ENCODE peak calls at places on chromosomes 6 and 20, in eight cellular contexts. C is mucosa of descending colon, G is heart left ventricle, A is left lung, S is heart right ventricle, Z is HCT116, P is body of pancreas, T is lower lobe of right lung. Y is an unnamed sample.

GRCh38 chr6:7194657-7195056 is 86.9 kb downstream of the RREB1 start:
- ATAC-seq in P (no peak), G (no peak), S (no peak), A (no peak), C (peak; percentile 54), Z (no peak), T (no peak), Y (no peak)

GRCh38 chr6:95768539-95768938 is 191.2 kb downstream of the MANEA start:
- ATAC-seq in G (no peak), A (no peak), T (no peak), P (no peak), C (no peak), S (no peak), Z (peak; percentile 30), Y (no peak)

GRCh38 chr6:2448826-2449571 is 203.6 kb upstream of the GMDS start:
- ATAC-seq in A (peak; percentile 94), G (no peak), S (no peak), P (no peak), C (peak; percentile 83), T (peak; percentile 56), Z (peak; percentile 89), Y (no peak)

GRCh38 chr6:88662653-88663174 is 300.7 kb downstream of the RNGTT start:
- ATAC-seq in T (no peak), A (no peak), P (no peak), G (no peak), C (no peak), S (no peak), Z (peak; percentile 20), Y (no peak)

GRCh38 chr6:75217203-75217602 is 11.3 kb upstream of the COL12A1 start:
- ATAC-seq in P (peak; percentile 55), G (peak; percentile 48), Z (peak; percentile 27), T (no peak), S (peak; percentile 55), A (peak; percentile 23), C (peak; percentile 76), Y (peak; percentile 79)

GRCh38 chr6:118641042-118641441 is 10.3 kb downstream of the CEP85L start:
- ATAC-seq in S (no peak), P (no peak), C (no peak), A (no peak), Z (no peak), G (no peak), T (no peak), Y (no peak)

GRCh38 chr6:130482645-130483390 is 117.0 kb downstream of the TMEM200A start:
- ATAC-seq in Z (no peak), A (no peak), T (no peak), P (no peak), G (no peak), C (no peak), S (no peak), Y (no peak)

GRCh38 chr20:33273117-33273851 is 9.7 kb upstream of the BPIFB1 start:
- ATAC-seq in G (no peak), C (no peak), S (no peak), T (no peak), P (no peak), Z (no peak), A (peak; percentile 50), Y (no peak)

GRCh38 chr20:19692685-19693119 is 65.4 kb upstream of the RIN2 start:
- ATAC-seq in G (no peak), A (peak; percentile 78), P (peak; percentile 50), C (peak; percentile 67), T (peak; percentile 34), S (peak; percentile 39), Z (peak; percentile 66), Y (no peak)

GRCh38 chr20:50727792-50728485 is 3.4 kb upstream of the PARD6B start:
- ATAC-seq in Z (no peak), S (no peak), T (no peak), P (peak; percentile 23), G (no peak), A (peak; percentile 14), C (no peak), Y (no peak)

GRCh38 chr6:149087898-149088297 is 229.6 kb upstream of the TAB2 start:
- ATAC-seq in T (no peak), G (no peak), C (no peak), S (no peak), A (peak; percentile 69), Z (no peak), P (no peak), Y (no peak)

GRCh38 chr6:113732384-113732966 is 124.7 kb upstream of the MARCKS start:
- ATAC-seq in P (peak; percentile 88), S (peak; percentile 97), T (peak; percentile 49), Z (no peak), A (peak; percentile 31), G (peak; percentile 94), C (peak; percentile 83), Y (peak; percentile 68)

GRCh38 chr6:158596861-158597260 is 37.0 kb downstream of the TMEM181 start:
- ATAC-seq in A (no peak), G (no peak), P (no peak), Z (no peak), T (no peak), S (no peak), C (no peak), Y (no peak)

GRCh38 chr6:158597565-158597964 is 37.7 kb downstream of the TMEM181 start:
- ATAC-seq in Z (no peak), A (no peak), G (no peak), P (no peak), S (no peak), T (no peak), C (no peak), Y (no peak)

GRCh38 chr6:158591134-158591809 is 31.4 kb downstream of the TMEM181 start:
- ATAC-seq in G (no peak), S (no peak), Z (no peak), P (no peak), C (no peak), A (no peak), T (no peak), Y (no peak)

GRCh38 chr6:158595223-158595622 is 35.3 kb downstream of the TMEM181 start:
- ATAC-seq in P (no peak), C (no peak), G (no peak), A (no peak), T (no peak), Z (peak; percentile 55), S (no peak), Y (no peak)

DNA sequence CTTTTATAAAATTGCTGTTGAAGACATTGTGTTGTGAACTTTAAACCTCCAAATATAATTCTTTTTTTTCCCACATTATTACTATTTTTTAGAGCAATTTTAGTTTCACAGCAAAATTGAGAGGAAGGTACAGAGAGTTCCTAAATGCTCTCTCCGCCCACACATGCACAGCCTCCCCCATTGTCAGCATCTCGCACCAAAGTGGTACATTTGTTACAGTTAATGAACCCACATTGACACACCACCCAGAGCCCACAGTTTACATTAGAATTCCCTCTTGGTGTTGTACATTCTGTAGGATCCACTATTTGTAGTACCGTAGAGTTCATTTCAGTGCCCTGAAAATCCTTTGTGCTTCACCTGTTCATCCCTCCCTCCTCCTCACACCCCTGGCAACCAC is 33.8 kb downstream of the TMEM181 start:
- ATAC-seq in A (no peak), P (no peak), T (no peak), S (no peak), C (no peak), Z (no peak), G (no peak), Y (no peak)
- TF ChIP-seq CTCF in A (no peak), P (no peak), T (no peak), S (no peak), C (no peak), Z (no peak), G (no peak), Y (no peak)

GRCh38 chr6:108167449-108167903 is 1.7 kb downstream of the NR2E1 start:
- ATAC-seq in C (peak; percentile 6), T (no peak), S (no peak), G (no peak), P (no peak), Z (no peak), A (no peak), Y (no peak)
- H3K4me3 ChIP-seq in C (no peak overlapping the region), T (peak overlapping the region; percentile 33), S (no peak overlapping the region), G (no peak overlapping the region), P (no peak overlapping the region), Z (no peak overlapping the region), A (no peak overlapping the region), Y (peak overlapping the region; percentile 35)

DNA sequence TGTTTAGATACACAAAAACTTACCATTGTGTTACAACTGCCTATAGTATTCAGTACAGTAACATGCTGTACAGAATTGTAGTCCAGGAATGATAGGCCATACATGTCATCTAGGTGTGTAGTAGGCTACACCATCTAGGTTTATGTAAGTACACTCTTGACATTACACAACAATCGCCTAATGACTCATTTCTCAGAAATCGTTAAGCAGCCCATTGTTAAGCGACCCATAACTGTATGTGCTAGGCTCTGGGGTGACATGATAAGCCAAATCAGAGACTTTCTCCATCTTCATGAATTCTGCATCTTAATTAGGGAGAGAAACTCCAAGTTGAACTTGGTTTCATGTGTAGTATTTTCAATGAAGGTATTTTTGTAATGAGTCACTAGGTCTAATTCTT is 17.2 kb downstream of the STK35 start:
- ATAC-seq in S (no peak), Z (no peak), C (peak; percentile 10), T (no peak), P (no peak), G (no peak), A (peak; percentile 47), Y (no peak)
- TF ChIP-seq CTCF in S (no peak), Z (no peak), C (no peak), T (no peak), P (no peak), G (no peak), A (no peak), Y (no peak)

GRCh38 chr20:23637282-23638221 is at the start of gene CST3:
- ATAC-seq in C (peak; percentile 91), G (peak; percentile 64), A (peak; percentile 95), Z (peak; percentile 87), S (peak; percentile 88), P (peak; percentile 93), T (peak; percentile 93), Y (peak; percentile 83)

GRCh38 chr20:23636908-23637281 is 860 bp downstream of the CST3 start:
- ATAC-seq in P (no peak), C (no peak), Z (no peak), G (no peak), S (no peak), T (no peak), A (no peak), Y (no peak)

GRCh38 chr20:23638309-23638708 is 554 bp upstream of the CST3 start:
- ATAC-seq in C (no peak), P (no peak), G (no peak), T (no peak), Z (no peak), A (no peak), S (no peak), Y (no peak)

GRCh38 chr20:23634985-23635767 is 2.6 kb downstream of the CST3 start:
- ATAC-seq in S (peak; percentile 51), A (no peak), G (peak; percentile 74), T (no peak), C (no peak), P (no peak), Z (no peak), Y (peak; percentile 11)

DNA sequence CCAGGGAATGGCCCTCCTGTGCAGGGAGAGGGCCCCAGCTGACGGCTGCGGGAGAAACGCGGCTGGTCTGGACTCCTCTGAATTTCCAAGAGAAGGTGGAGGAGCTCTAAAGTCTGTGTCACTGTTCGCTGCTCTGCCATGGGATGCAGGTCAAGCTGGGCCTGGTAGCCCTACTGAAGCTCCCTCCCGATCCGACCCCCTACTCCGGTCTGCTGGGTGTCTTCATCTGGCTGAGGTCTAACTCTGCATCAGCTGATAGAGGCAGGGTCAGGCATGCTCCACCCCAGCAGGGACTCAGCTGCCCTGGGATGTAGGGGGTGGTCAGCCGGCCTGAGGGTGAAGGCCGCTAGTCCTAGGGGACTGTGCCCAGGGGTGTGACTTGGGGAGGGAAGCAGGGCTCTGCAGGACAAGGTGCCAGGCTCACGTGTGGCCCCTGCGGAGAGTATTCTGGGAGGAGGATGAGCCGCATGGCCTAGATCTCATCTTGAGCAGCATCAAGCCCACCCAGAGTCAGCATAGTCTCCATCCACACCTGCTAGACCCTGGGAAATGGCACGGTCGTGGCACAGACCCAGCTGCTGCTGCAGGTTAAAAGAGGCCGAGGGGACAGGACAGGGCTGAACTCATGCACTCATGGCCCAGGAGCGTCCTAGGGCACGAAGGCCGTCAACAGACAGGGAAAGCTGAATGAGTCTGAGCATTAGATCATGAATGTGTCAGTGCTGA is 1.4 kb downstream of the CST3 start:
- ATAC-seq in P (no peak), G (no peak), Z (no peak), A (no peak), S (no peak), T (no peak), C (no peak), Y (no peak)
- H3K4me3 ChIP-seq in P (peak overlapping the region; percentile 39), G (peak overlapping the region; percentile 69), Z (peak overlapping the region; percentile 77), A (peak overlapping the region; percentile 83), S (peak overlapping the region; percentile 95), T (peak overlapping the region; percentile 93), C (no peak overlapping the region), Y (peak overlapping the region; percentile 99)